ENCODE peak calls at places on chromosomes 12 and 14, in five cellular contexts. One of them, this sample, is unnamed.

GRCh38 chr12:97465012-97465345 is 2.4 kb downstream of the RMST start:
- DNase-seq in BE2C: no peak
- DNase-seq in AG09309: no peak
- DNase-seq in BJ: no peak
- DNase-seq in right atrium auricular region: no peak
- DNase-seq in this sample: no peak

GRCh38 chr12:16174282-16174681 is 103.2 kb downstream of the SLC15A5 start:
- DNase-seq in AG09309: no peak
- DNase-seq in BJ: no peak
- DNase-seq in BE2C: no peak
- DNase-seq in right atrium auricular region: no peak
- DNase-seq in this sample: no peak

GRCh38 chr12:68904351-68904982 is 28.5 kb downstream of the CPM start:
- DNase-seq in BE2C: no peak
- DNase-seq in AG09309: peak
- DNase-seq in right atrium auricular region: no peak
- DNase-seq in BJ: no peak
- DNase-seq in this sample: no peak

GRCh38 chr12:131094831-131095805 is 141.4 kb downstream of the ADGRD1 start:
- DNase-seq in BE2C: peak
- DNase-seq in AG09309: no peak
- DNase-seq in BJ: no peak
- DNase-seq in right atrium auricular region: no peak
- DNase-seq in this sample: no peak

GRCh38 chr14:39946796-39947195 is 514.6 kb upstream of the FBXO33 start:
- DNase-seq in BE2C: no peak
- DNase-seq in right atrium auricular region: no peak
- DNase-seq in AG09309: no peak
- DNase-seq in BJ: no peak
- DNase-seq in this sample: no peak

GRCh38 chr14:68522510-68523325 is 270.1 kb downstream of the ZFP36L1 start:
- DNase-seq in right atrium auricular region: peak
- DNase-seq in BJ: no peak
- DNase-seq in BE2C: no peak
- DNase-seq in AG09309: no peak
- DNase-seq in this sample: peak

GRCh38 chr12:124496584-124496983 is 70.8 kb downstream of the NCOR2 start:
- DNase-seq in BE2C: no peak
- DNase-seq in right atrium auricular region: no peak
- DNase-seq in BJ: no peak
- DNase-seq in AG09309: no peak
- DNase-seq in this sample: no peak

GRCh38 chr12:130254476-130255276 is 83.0 kb upstream of the PIWIL1 start:
- DNase-seq in AG09309: no peak
- DNase-seq in right atrium auricular region: no peak
- DNase-seq in BJ: no peak
- DNase-seq in BE2C: no peak
- DNase-seq in this sample: no peak

GRCh38 chr12:68001486-68002466 is 12.5 kb downstream of the IFNG-AS1 start:
- DNase-seq in AG09309: peak
- DNase-seq in BE2C: no peak
- DNase-seq in right atrium auricular region: no peak
- DNase-seq in BJ: no peak
- DNase-seq in this sample: no peak

GRCh38 chr12:31594681-31595080 is 3.7 kb upstream of the DENND5B start:
- DNase-seq in BJ: no peak
- DNase-seq in AG09309: no peak
- DNase-seq in right atrium auricular region: no peak
- DNase-seq in BE2C: no peak
- DNase-seq in this sample: no peak

GRCh38 chr12:85575115-85576096 is 260.8 kb downstream of the RASSF9 start:
- DNase-seq in BE2C: peak
- DNase-seq in AG09309: peak
- DNase-seq in BJ: no peak
- DNase-seq in right atrium auricular region: no peak
- DNase-seq in this sample: no peak

GRCh38 chr12:54337854-54338650 is 13.1 kb downstream of the COPZ1 start:
- DNase-seq in BJ: no peak
- DNase-seq in AG09309: no peak
- DNase-seq in right atrium auricular region: no peak
- DNase-seq in BE2C: no peak
- DNase-seq in this sample: no peak

GRCh38 chr14:24224618-24225071 is 7.5 kb downstream of the NEDD8 start:
- DNase-seq in right atrium auricular region: no peak
- DNase-seq in BE2C: no peak
- DNase-seq in AG09309: no peak
- DNase-seq in BJ: no peak
- DNase-seq in this sample: no peak

GRCh38 chr12:81949721-81950120 is 190.6 kb upstream of the PPFIA2 start:
- DNase-seq in BJ: no peak
- DNase-seq in AG09309: no peak
- DNase-seq in BE2C: no peak
- DNase-seq in right atrium auricular region: no peak
- DNase-seq in this sample: no peak

GRCh38 chr12:78220811-78221210 is 390.1 kb downstream of the NAV3 start:
- DNase-seq in BE2C: no peak
- DNase-seq in BJ: no peak
- DNase-seq in right atrium auricular region: no peak
- DNase-seq in AG09309: no peak
- DNase-seq in this sample: no peak

GRCh38 chr12:88242939-88243338 is 100.8 kb downstream of the TMTC3 start:
- DNase-seq in BJ: no peak
- DNase-seq in AG09309: no peak
- DNase-seq in BE2C: no peak
- DNase-seq in right atrium auricular region: no peak
- DNase-seq in this sample: no peak

GRCh38 chr12:26939192-26939832 is 1.0 kb downstream of the FGFR1OP2 start:
- DNase-seq in BJ: no peak
- DNase-seq in BE2C: no peak
- DNase-seq in right atrium auricular region: no peak
- DNase-seq in AG09309: no peak
- DNase-seq in this sample: no peak

GRCh38 chr12:77104281-77104680 is 38.9 kb upstream of the E2F7 start:
- DNase-seq in BJ: no peak
- DNase-seq in AG09309: no peak
- DNase-seq in BE2C: no peak
- DNase-seq in right atrium auricular region: no peak
- DNase-seq in this sample: no peak

GRCh38 chr14:75196064-75196463 is 19.7 kb upstream of the TMED10 start:
- DNase-seq in AG09309: no peak
- DNase-seq in BE2C: no peak
- DNase-seq in BJ: no peak
- DNase-seq in right atrium auricular region: no peak
- DNase-seq in this sample: no peak

GRCh38 chr12:83826112-83826511 is 1086.5 kb downstream of the SLC6A15 start:
- DNase-seq in right atrium auricular region: no peak
- DNase-seq in AG09309: no peak
- DNase-seq in BE2C: peak
- DNase-seq in BJ: no peak
- DNase-seq in this sample: no peak

GRCh38 chr14:23068792-23069412 is 11.6 kb upstream of the CDH24 start:
- DNase-seq in AG09309: peak
- DNase-seq in BE2C: peak
- DNase-seq in BJ: peak
- DNase-seq in right atrium auricular region: peak
- DNase-seq in this sample: peak

GRCh38 chr14:42391146-42391821 is 784.6 kb downstream of the LRFN5 start:
- DNase-seq in AG09309: no peak
- DNase-seq in BJ: no peak
- DNase-seq in BE2C: no peak
- DNase-seq in right atrium auricular region: no peak
- DNase-seq in this sample: no peak

GRCh38 chr14:95510804-95511203 is 5.6 kb downstream of the SYNE3 start:
- DNase-seq in AG09309: no peak
- DNase-seq in BJ: no peak
- DNase-seq in right atrium auricular region: no peak
- DNase-seq in BE2C: no peak
- DNase-seq in this sample: no peak

GRCh38 chr14:71243697-71244096 is 336.4 kb downstream of the PCNX1 start:
- DNase-seq in BJ: peak
- DNase-seq in AG09309: peak
- DNase-seq in right atrium auricular region: no peak
- DNase-seq in BE2C: no peak
- DNase-seq in this sample: no peak

GRCh38 chr14:74038015-74038859 is 19.1 kb downstream of the BBOF1 start:
- DNase-seq in right atrium auricular region: no peak
- DNase-seq in AG09309: no peak
- DNase-seq in BE2C: no peak
- DNase-seq in BJ: no peak
- DNase-seq in this sample: no peak

GRCh38 chr12:129467749-129468148 is 436.1 kb downstream of the TMEM132D start:
- DNase-seq in AG09309: no peak
- DNase-seq in BE2C: no peak
- DNase-seq in right atrium auricular region: no peak
- DNase-seq in BJ: no peak
- DNase-seq in this sample: no peak

GRCh38 chr12:127149226-127149964 is 1117.6 kb upstream of the TMEM132C start:
- DNase-seq in AG09309: peak
- DNase-seq in BE2C: no peak
- DNase-seq in BJ: peak
- DNase-seq in right atrium auricular region: no peak
- DNase-seq in this sample: no peak

GRCh38 chr12:105343836-105344235 is 13.3 kb downstream of the C12orf75 start:
- DNase-seq in AG09309: no peak
- DNase-seq in right atrium auricular region: no peak
- DNase-seq in BJ: no peak
- DNase-seq in BE2C: no peak
- DNase-seq in this sample: no peak

GRCh38 chr14:88611878-88612277 is 49.0 kb downstream of the ZC3H14 start:
- DNase-seq in right atrium auricular region: no peak
- DNase-seq in BE2C: no peak
- DNase-seq in BJ: no peak
- DNase-seq in AG09309: no peak
- DNase-seq in this sample: no peak
- TF ChIP-seq CTCF in right atrium auricular region: no peak
- TF ChIP-seq CTCF in BE2C: peak
- TF ChIP-seq CTCF in BJ: no peak
- TF ChIP-seq CTCF in AG09309: no peak
- TF ChIP-seq CTCF in this sample: no peak

GRCh38 chr14:99441157-99441870 is 39.3 kb downstream of the SETD3 start:
- DNase-seq in BE2C: peak
- DNase-seq in AG09309: no peak
- DNase-seq in BJ: no peak
- DNase-seq in right atrium auricular region: no peak
- DNase-seq in this sample: no peak
- TF ChIP-seq CTCF in BE2C: peak
- TF ChIP-seq CTCF in AG09309: no peak
- TF ChIP-seq CTCF in BJ: peak
- TF ChIP-seq CTCF in right atrium auricular region: no peak
- TF ChIP-seq CTCF in this sample: peak

DNA sequence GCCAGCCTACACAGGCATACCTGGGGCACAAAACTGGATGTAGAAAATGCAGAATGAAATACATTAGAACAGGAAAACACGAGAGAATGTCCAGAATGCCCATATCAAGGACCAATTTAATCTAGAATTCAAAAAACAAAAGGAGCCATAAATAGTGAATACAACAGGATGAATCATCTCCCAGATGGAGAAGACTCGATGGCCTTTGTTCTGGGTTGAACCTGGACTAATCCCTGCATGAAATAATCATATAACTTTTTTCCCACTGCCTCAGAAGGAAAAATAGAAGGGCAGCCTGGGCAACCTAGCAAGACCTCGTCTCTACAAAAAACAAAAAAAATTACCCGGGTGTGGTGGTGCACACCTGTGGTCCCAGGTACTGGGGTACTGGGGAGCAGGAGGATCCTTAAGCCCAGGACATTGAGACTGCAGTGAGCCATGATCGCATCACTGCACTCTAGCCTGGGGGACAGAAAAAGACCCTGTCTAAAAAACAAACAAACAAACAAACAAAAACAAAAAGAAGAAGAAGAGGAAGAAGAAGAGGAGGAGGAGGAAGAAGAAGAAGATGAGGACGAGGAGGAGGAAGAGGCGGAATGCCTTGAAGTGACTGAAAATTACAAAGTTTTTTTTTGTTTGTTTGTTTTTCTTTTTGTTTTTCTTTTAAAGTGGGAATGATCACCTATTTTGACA is 30.3 kb upstream of the NRDE2 start:
- DNase-seq in BJ: no peak
- DNase-seq in AG09309: no peak
- DNase-seq in BE2C: no peak
- DNase-seq in right atrium auricular region: no peak
- DNase-seq in this sample: no peak
- TF ChIP-seq CTCF in BJ: no peak
- TF ChIP-seq CTCF in AG09309: no peak
- TF ChIP-seq CTCF in BE2C: no peak
- TF ChIP-seq CTCF in right atrium auricular region: no peak
- TF ChIP-seq CTCF in this sample: no peak

GRCh38 chr12:53051881-53052412 is 2.1 kb downstream of the TNS2 start:
- DNase-seq in BJ: no peak
- DNase-seq in AG09309: no peak
- DNase-seq in right atrium auricular region: no peak
- DNase-seq in BE2C: no peak
- DNase-seq in this sample: no peak

GRCh38 chr12:53051058-53051880 is 1.4 kb downstream of the TNS2 start:
- DNase-seq in AG09309: no peak
- DNase-seq in BJ: no peak
- DNase-seq in BE2C: no peak
- DNase-seq in right atrium auricular region: peak
- DNase-seq in this sample: peak

GRCh38 chr12:53054112-53054878 is 4.4 kb downstream of the TNS2 start:
- DNase-seq in BE2C: peak
- DNase-seq in right atrium auricular region: peak
- DNase-seq in BJ: no peak
- DNase-seq in AG09309: no peak
- DNase-seq in this sample: peak

GRCh38 chr12:53052419-53053222 is 2.8 kb downstream of the TNS2 start:
- DNase-seq in AG09309: no peak
- DNase-seq in right atrium auricular region: peak
- DNase-seq in BE2C: no peak
- DNase-seq in BJ: no peak
- DNase-seq in this sample: peak

DNA sequence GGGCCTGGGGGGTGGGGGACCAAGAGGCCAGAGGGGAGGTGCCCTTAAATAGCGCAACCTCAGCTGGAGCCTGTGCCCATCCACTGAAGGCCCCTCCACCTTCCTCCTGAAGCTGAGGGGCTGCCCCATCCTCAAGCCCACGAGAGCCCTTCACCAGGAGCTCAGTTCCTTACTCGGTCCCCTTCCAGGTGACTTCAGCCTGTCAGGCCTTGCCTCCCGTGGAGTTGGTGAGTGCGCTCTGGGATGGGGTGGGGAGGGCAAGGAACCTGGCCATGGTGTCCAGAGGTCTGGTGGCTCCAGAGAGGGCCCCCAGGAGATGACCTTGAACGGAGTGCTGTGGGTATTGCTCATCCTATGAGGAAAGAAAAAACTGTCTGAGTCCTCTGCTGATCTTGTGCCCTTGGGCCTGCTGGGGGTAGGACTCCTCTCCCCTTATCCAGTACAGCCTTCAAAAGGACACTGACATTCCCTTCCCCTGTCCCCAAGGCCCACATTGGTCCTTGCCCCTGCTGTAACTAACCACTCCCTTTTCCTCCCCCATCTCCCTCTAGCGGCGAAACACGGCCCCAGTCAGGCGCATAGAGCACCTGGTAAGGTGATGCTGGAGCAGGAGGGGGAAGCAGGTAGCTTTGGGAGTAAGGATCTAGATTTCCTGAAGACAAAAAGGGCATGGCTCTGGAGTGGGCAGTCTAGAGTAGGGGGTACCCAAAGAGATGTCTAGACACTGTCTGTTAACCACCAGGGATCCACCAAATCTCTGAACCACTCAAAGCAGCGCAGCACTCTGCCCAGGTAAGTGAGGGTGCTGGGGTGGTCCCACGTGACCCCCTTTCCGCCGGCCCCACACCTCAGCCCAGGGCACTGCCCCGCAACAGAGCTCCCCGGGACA is 3.6 kb downstream of the TNS2 start:
- DNase-seq in AG09309: no peak
- DNase-seq in BJ: no peak
- DNase-seq in BE2C: no peak
- DNase-seq in right atrium auricular region: no peak
- DNase-seq in this sample: no peak
- TF ChIP-seq CTCF in AG09309: peak
- TF ChIP-seq CTCF in BJ: peak
- TF ChIP-seq CTCF in BE2C: peak
- TF ChIP-seq CTCF in right atrium auricular region: peak
- TF ChIP-seq CTCF in this sample: peak